ENCODE peak calls at places on chromosomes 16 and 17, in ten cellular contexts. One of them, this sample, is unnamed.

GRCh38 chr17:80751460-80752368 is 207.1 kb downstream of the RPTOR start:
- DNase-seq in suprapubic skin: peak; percentile 88
- DNase-seq in adrenal gland: no peak
- DNase-seq in upper lobe of left lung: no peak
- DNase-seq in transverse colon: peak; percentile 39
- DNase-seq in A549: no peak
- DNase-seq in Peyer's patch: no peak
- DNase-seq in body of pancreas: no peak
- DNase-seq in uterus: peak; percentile 33
- DNase-seq in stomach: no peak
- DNase-seq in this sample: no peak

GRCh38 chr17:226773-227580 is 45.5 kb upstream of the DOC2B start:
- DNase-seq in suprapubic skin: peak; percentile 49
- DNase-seq in A549: no peak
- DNase-seq in stomach: no peak
- DNase-seq in body of pancreas: no peak
- DNase-seq in Peyer's patch: no peak
- DNase-seq in adrenal gland: no peak
- DNase-seq in upper lobe of left lung: no peak
- DNase-seq in transverse colon: no peak
- DNase-seq in uterus: no peak
- DNase-seq in this sample: no peak

GRCh38 chr17:71966459-71967313 is 154.1 kb upstream of the SOX9 start:
- DNase-seq in Peyer's patch: no peak
- DNase-seq in body of pancreas: no peak
- DNase-seq in uterus: no peak
- DNase-seq in A549: no peak
- DNase-seq in stomach: no peak
- DNase-seq in upper lobe of left lung: no peak
- DNase-seq in adrenal gland: no peak
- DNase-seq in transverse colon: no peak
- DNase-seq in suprapubic skin: no peak
- DNase-seq in this sample: no peak

GRCh38 chr17:66398617-66399016 is 96.2 kb downstream of the PRKCA start:
- DNase-seq in Peyer's patch: no peak
- DNase-seq in upper lobe of left lung: no peak
- DNase-seq in stomach: no peak
- DNase-seq in uterus: no peak
- DNase-seq in transverse colon: no peak
- DNase-seq in suprapubic skin: no peak
- DNase-seq in adrenal gland: no peak
- DNase-seq in A549: no peak
- DNase-seq in body of pancreas: no peak
- DNase-seq in this sample: no peak

GRCh38 chr16:85872666-85873561 is 26.0 kb upstream of the IRF8 start:
- DNase-seq in body of pancreas: no peak
- DNase-seq in upper lobe of left lung: no peak
- DNase-seq in Peyer's patch: no peak
- DNase-seq in stomach: no peak
- DNase-seq in A549: no peak
- DNase-seq in suprapubic skin: no peak
- DNase-seq in adrenal gland: peak; percentile 38
- DNase-seq in uterus: no peak
- DNase-seq in transverse colon: peak; percentile 26
- DNase-seq in this sample: no peak

GRCh38 chr17:9576521-9577401 is at the start of gene CFAP52:
- DNase-seq in Peyer's patch: peak; percentile 65
- DNase-seq in adrenal gland: peak; percentile 85
- DNase-seq in suprapubic skin: peak; percentile 72
- DNase-seq in uterus: peak; percentile 82
- DNase-seq in upper lobe of left lung: peak; percentile 72
- DNase-seq in A549: peak; percentile 84
- DNase-seq in transverse colon: peak; percentile 80
- DNase-seq in stomach: peak; percentile 71
- DNase-seq in body of pancreas: peak; percentile 79
- DNase-seq in this sample: peak; percentile 86

GRCh38 chr17:22570144-22570845 is 878.0 kb downstream of the KCNJ18 start:
- DNase-seq in upper lobe of left lung: no peak
- DNase-seq in uterus: no peak
- DNase-seq in A549: no peak
- DNase-seq in Peyer's patch: no peak
- DNase-seq in suprapubic skin: no peak
- DNase-seq in transverse colon: no peak
- DNase-seq in adrenal gland: no peak
- DNase-seq in stomach: no peak
- DNase-seq in body of pancreas: no peak
- DNase-seq in this sample: no peak

GRCh38 chr16:67441289-67441753 is 10.4 kb downstream of the HSD11B2 start:
- DNase-seq in adrenal gland: no peak
- DNase-seq in Peyer's patch: no peak
- DNase-seq in body of pancreas: peak; percentile 96
- DNase-seq in suprapubic skin: peak; percentile 83
- DNase-seq in stomach: peak; percentile 98
- DNase-seq in upper lobe of left lung: peak; percentile 91
- DNase-seq in transverse colon: peak; percentile 95
- DNase-seq in A549: no peak
- DNase-seq in uterus: no peak
- DNase-seq in this sample: no peak

GRCh38 chr17:73906896-73907600 is 262.8 kb upstream of the SDK2 start:
- DNase-seq in stomach: no peak
- DNase-seq in upper lobe of left lung: no peak
- DNase-seq in transverse colon: no peak
- DNase-seq in A549: no peak
- DNase-seq in body of pancreas: no peak
- DNase-seq in suprapubic skin: no peak
- DNase-seq in Peyer's patch: no peak
- DNase-seq in adrenal gland: no peak
- DNase-seq in uterus: no peak
- DNase-seq in this sample: no peak

GRCh38 chr17:61265397-61265796 is 134.2 kb upstream of the TBX2 start:
- DNase-seq in body of pancreas: no peak
- DNase-seq in Peyer's patch: no peak
- DNase-seq in uterus: no peak
- DNase-seq in adrenal gland: no peak
- DNase-seq in transverse colon: no peak
- DNase-seq in upper lobe of left lung: no peak
- DNase-seq in stomach: no peak
- DNase-seq in A549: no peak
- DNase-seq in suprapubic skin: no peak
- DNase-seq in this sample: no peak

GRCh38 chr16:1093284-1094123 is 2.5 kb downstream of the C1QTNF8 start:
- DNase-seq in Peyer's patch: no peak
- DNase-seq in body of pancreas: no peak
- DNase-seq in uterus: no peak
- DNase-seq in adrenal gland: no peak
- DNase-seq in stomach: no peak
- DNase-seq in A549: no peak
- DNase-seq in upper lobe of left lung: no peak
- DNase-seq in suprapubic skin: no peak
- DNase-seq in transverse colon: no peak
- DNase-seq in this sample: no peak

GRCh38 chr16:70635356-70636016 is 10.9 kb upstream of the IL34 start:
- DNase-seq in uterus: no peak
- DNase-seq in A549: no peak
- DNase-seq in Peyer's patch: no peak
- DNase-seq in stomach: no peak
- DNase-seq in transverse colon: no peak
- DNase-seq in body of pancreas: no peak
- DNase-seq in upper lobe of left lung: no peak
- DNase-seq in suprapubic skin: no peak
- DNase-seq in adrenal gland: peak; percentile 60
- DNase-seq in this sample: peak; percentile 49

GRCh38 chr16:21950782-21951521 is 2.2 kb upstream of the UQCRC2 start:
- DNase-seq in stomach: no peak
- DNase-seq in adrenal gland: no peak
- DNase-seq in uterus: no peak
- DNase-seq in A549: peak; percentile 54
- DNase-seq in body of pancreas: peak; percentile 19
- DNase-seq in Peyer's patch: no peak
- DNase-seq in upper lobe of left lung: no peak
- DNase-seq in transverse colon: no peak
- DNase-seq in suprapubic skin: no peak
- DNase-seq in this sample: no peak

GRCh38 chr17:58282442-58282841 is 1.7 kb upstream of the MPO start:
- DNase-seq in upper lobe of left lung: no peak
- DNase-seq in uterus: no peak
- DNase-seq in transverse colon: no peak
- DNase-seq in adrenal gland: peak; percentile 2
- DNase-seq in Peyer's patch: no peak
- DNase-seq in body of pancreas: no peak
- DNase-seq in stomach: no peak
- DNase-seq in suprapubic skin: no peak
- DNase-seq in A549: no peak
- DNase-seq in this sample: no peak
- H3K4me1 ChIP-seq in upper lobe of left lung: peaks cover 15% of the 10 kb centered on the region
- H3K4me1 ChIP-seq in uterus: no peaks in the 10 kb centered on the region
- H3K4me1 ChIP-seq in transverse colon: peaks cover 7% of the 10 kb centered on the region
- H3K4me1 ChIP-seq in adrenal gland: no peaks in the 10 kb centered on the region
- H3K4me1 ChIP-seq in Peyer's patch: no peaks in the 10 kb centered on the region
- H3K4me1 ChIP-seq in body of pancreas: peaks cover 10% of the 10 kb centered on the region
- H3K4me1 ChIP-seq in stomach: peaks cover 16% of the 10 kb centered on the region
- H3K4me1 ChIP-seq in suprapubic skin: peaks cover 9% of the 10 kb centered on the region
- H3K4me1 ChIP-seq in A549: no peaks in the 10 kb centered on the region
- H3K4me1 ChIP-seq in this sample: no peaks in the 10 kb centered on the region

DNA sequence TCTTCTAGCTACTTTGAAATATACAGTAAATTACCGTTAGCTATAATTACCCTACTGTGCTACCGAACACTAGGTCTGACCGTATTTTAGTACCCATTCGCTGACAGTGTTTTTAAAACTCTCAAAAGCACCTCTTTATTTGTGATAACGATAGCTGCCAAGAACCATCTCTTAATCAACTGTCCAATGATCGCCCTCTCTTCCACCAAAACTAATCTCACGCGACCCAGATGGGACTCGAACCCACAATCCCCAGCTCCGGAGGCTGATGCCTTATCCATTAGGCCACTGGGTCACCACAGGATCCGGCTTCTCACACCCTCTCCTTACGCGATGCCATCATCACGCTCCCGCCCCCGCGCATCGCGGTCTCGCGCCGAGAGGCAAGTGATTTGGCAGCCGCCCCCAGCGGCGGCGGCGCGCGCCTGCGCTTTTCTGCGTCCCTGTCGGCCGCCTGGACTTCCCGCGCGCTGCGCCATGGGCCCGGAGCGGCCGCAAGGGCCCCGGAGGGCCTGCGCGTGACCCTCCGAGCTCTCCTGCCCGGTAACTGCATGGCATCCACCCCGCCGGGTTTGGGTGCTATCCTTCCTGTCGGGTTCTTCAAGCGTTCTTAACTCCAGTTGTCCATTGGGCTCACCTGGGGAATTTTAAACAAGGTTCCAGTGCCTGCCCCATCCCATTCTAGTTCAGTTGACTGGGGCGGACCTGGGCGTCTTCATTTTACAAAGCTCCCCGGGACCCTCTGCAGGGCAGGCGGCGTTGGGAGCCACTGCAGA is 15.7 kb upstream of the KPNA2 start:
- DNase-seq in adrenal gland: peak; percentile 98
- DNase-seq in upper lobe of left lung: peak; percentile 96
- DNase-seq in stomach: peak; percentile 97
- DNase-seq in transverse colon: peak; percentile 98
- DNase-seq in Peyer's patch: peak; percentile 93
- DNase-seq in suprapubic skin: peak; percentile 98
- DNase-seq in A549: peak; percentile 97
- DNase-seq in uterus: peak; percentile 98
- DNase-seq in body of pancreas: peak; percentile 97
- DNase-seq in this sample: peak; percentile 98
- TF ChIP-seq POLR2A in adrenal gland: peak; percentile 81
- TF ChIP-seq POLR2A in upper lobe of left lung: no peak
- TF ChIP-seq POLR2A in stomach: no peak
- TF ChIP-seq POLR2A in transverse colon: peak; percentile 64
- TF ChIP-seq POLR2A in Peyer's patch: peak; percentile 50
- TF ChIP-seq POLR2A in suprapubic skin: no peak
- TF ChIP-seq POLR2A in A549: peak; percentile 95
- TF ChIP-seq POLR2A in uterus: peak; percentile 49
- TF ChIP-seq POLR2A in body of pancreas: peak; percentile 76
- TF ChIP-seq POLR2A in this sample: peak; percentile 14

DNA sequence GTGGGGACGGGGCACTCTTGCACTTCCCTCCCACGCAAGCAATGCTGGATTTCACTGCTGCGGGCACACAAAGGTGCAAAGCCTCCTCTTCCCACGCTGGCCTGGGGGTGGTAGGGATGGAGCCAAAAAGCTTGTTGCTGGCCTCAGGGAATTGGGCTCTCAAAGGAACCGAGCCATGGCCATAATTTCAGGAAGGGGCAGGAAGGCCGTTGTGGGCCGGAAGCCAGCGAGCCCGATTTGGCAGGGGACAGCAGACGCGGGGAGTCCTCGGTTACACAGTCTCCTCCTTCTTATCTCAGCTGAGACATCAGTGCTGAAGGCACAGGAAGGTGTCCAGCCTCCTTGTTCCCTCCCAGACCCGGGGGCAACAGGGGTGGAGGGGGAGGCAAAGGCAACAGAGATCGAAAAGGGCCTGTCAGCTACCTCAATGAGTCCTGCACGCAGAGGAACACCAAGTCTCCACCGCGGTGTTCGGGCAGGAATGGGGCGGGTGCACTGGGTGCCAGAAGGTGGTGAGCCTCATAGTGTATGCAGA is 59.5 kb downstream of the SLFN11 start:
- DNase-seq in body of pancreas: no peak
- DNase-seq in stomach: no peak
- DNase-seq in A549: no peak
- DNase-seq in uterus: peak; percentile 26
- DNase-seq in adrenal gland: peak; percentile 33
- DNase-seq in upper lobe of left lung: no peak
- DNase-seq in suprapubic skin: no peak
- DNase-seq in transverse colon: peak; percentile 14
- DNase-seq in Peyer's patch: no peak
- DNase-seq in this sample: peak; percentile 38
- H3K4me3 ChIP-seq in body of pancreas: no peak overlapping the region
- H3K4me3 ChIP-seq in stomach: peak overlapping the region; percentile 41
- H3K4me3 ChIP-seq in A549: no peak overlapping the region
- H3K4me3 ChIP-seq in uterus: no peak overlapping the region
- H3K4me3 ChIP-seq in adrenal gland: no peak overlapping the region
- H3K4me3 ChIP-seq in upper lobe of left lung: peak overlapping the region; percentile 45
- H3K4me3 ChIP-seq in suprapubic skin: peak overlapping the region; percentile 39
- H3K4me3 ChIP-seq in transverse colon: no peak overlapping the region
- H3K4me3 ChIP-seq in Peyer's patch: peak overlapping the region; percentile 37
- H3K4me3 ChIP-seq in this sample: no peak overlapping the region

DNA sequence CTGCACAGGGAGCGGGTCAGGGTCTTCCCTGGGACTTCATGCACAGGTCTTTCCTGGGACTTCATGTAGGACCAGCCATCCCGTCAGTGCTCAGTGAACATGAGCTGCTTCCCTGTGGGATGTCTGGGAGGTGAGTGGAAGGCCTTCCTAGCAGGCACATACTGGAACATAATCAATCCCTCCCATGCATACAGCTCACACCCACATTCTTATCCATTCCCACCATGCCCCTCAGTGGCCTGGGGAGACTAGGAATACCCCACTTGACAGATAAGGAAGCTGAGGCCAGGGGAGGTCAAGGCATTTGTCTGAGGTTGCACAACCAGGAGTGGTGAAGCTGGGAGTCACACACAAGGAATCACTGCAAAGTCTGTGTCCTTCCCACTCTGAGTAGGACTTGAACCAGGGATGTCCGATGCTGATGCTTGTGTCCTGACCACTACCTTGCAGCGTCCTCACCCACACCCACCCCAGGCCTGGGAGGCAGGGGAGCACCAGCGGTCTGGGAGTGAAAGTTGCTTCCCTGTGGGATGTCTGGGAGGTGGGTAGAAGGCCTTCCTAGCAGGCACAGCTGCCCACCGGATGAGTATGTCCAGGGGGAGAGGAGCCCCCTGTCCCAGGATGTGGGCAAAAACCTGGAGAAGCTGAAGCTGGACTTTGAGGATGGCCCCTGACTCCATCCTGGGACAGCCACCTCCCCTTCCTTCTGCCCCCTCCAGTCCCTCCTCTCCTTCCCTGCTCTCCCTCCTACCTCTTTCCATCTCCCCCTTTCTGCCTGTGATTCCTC is 1.0 kb upstream of the NLRC5 start:
- DNase-seq in transverse colon: peak; percentile 13
- DNase-seq in stomach: no peak
- DNase-seq in uterus: peak; percentile 21
- DNase-seq in Peyer's patch: no peak
- DNase-seq in upper lobe of left lung: no peak
- DNase-seq in adrenal gland: peak; percentile 43
- DNase-seq in body of pancreas: no peak
- DNase-seq in A549: no peak
- DNase-seq in suprapubic skin: peak; percentile 60
- DNase-seq in this sample: peak; percentile 30
- H3K4me1 ChIP-seq in transverse colon: peaks cover 39% of the 10 kb centered on the region
- H3K4me1 ChIP-seq in stomach: peaks cover 75% of the 10 kb centered on the region
- H3K4me1 ChIP-seq in uterus: peaks cover 5% of the 10 kb centered on the region
- H3K4me1 ChIP-seq in Peyer's patch: no peaks in the 10 kb centered on the region
- H3K4me1 ChIP-seq in upper lobe of left lung: peaks cover 49% of the 10 kb centered on the region
- H3K4me1 ChIP-seq in adrenal gland: peaks cover 44% of the 10 kb centered on the region
- H3K4me1 ChIP-seq in body of pancreas: peaks cover 39% of the 10 kb centered on the region
- H3K4me1 ChIP-seq in A549: peaks cover 33% of the 10 kb centered on the region
- H3K4me1 ChIP-seq in suprapubic skin: peaks cover 62% of the 10 kb centered on the region
- H3K4me1 ChIP-seq in this sample: peaks cover 17% of the 10 kb centered on the region